ENCODE peak calls at places on chromosome 18, in nine cellular contexts. V is RWPE2, X is tibial nerve, S is endodermal cell, L is heart left ventricle, E is fibroblast of pulmonary artery, J is kidney epithelial cell, F is RWPE1, K is fibroblast of mammary gland. Q is an unnamed sample.

GRCh38 chr18:22685788-22686187 is 247.3 kb upstream of the RBBP8 start:
- DNase-seq in V (no peak), X (no peak), S (no peak), L (no peak), E (no peak), J (no peak), F (no peak), K (no peak), Q (no peak)

GRCh38 chr18:46706968-46707367 is 49.9 kb downstream of the ST8SIA5 start:
- DNase-seq in V (no peak), X (no peak), S (no peak), L (no peak), E (no peak), J (peak), F (peak), K (peak), Q (no peak)

GRCh38 chr18:22238036-22238435 is 68.6 kb downstream of the GATA6 start:
- DNase-seq in V (no peak), X (no peak), S (no peak), L (no peak), E (no peak), J (no peak), F (no peak), K (no peak), Q (no peak)

GRCh38 chr18:22841840-22842239 is 91.3 kb upstream of the RBBP8 start:
- DNase-seq in V (no peak), X (no peak), S (no peak), L (no peak), E (no peak), J (no peak), F (no peak), K (no peak), Q (no peak)

GRCh38 chr18:47936975-47937374 is 6.5 kb upstream of the SMAD2 start:
- DNase-seq in V (no peak), X (no peak), S (no peak), L (no peak), E (no peak), J (no peak), F (no peak), K (no peak), Q (no peak)

GRCh38 chr18:32081881-32082280 is 9.8 kb upstream of the RNF138 start:
- DNase-seq in V (no peak), X (no peak), S (no peak), L (no peak), E (peak), J (no peak), F (no peak), K (no peak), Q (no peak)

GRCh38 chr18:46660955-46661749 is 4.1 kb upstream of the LOXHD1 start:
- DNase-seq in V (no peak), X (no peak), S (peak), L (no peak), E (peak), J (no peak), F (no peak), K (peak), Q (no peak)

GRCh38 chr18:47832348-47832747 is 98.1 kb downstream of the SMAD2 start:
- DNase-seq in V (no peak), X (no peak), S (no peak), L (no peak), E (peak), J (no peak), F (no peak), K (no peak), Q (no peak)

GRCh38 chr18:56986829-56987228 is 160.1 kb upstream of the BOD1L2 start:
- DNase-seq in V (no peak), X (no peak), S (no peak), L (no peak), E (no peak), J (no peak), F (no peak), K (no peak), Q (no peak)

GRCh38 chr18:25503567-25504081 is 151.7 kb upstream of the ZNF521 start:
- DNase-seq in V (no peak), X (peak), S (peak), L (peak), E (peak), J (peak), F (peak), K (peak), Q (no peak)

GRCh38 chr18:44973282-44973681 is 292.6 kb downstream of the SETBP1 start:
- DNase-seq in V (no peak), X (no peak), S (peak), L (no peak), E (peak), J (no peak), F (no peak), K (peak), Q (no peak)

GRCh38 chr18:48139427-48140347 is 209.2 kb upstream of the SMAD2 start:
- DNase-seq in V (no peak), X (no peak), S (no peak), L (peak), E (no peak), J (no peak), F (no peak), K (no peak), Q (no peak)

GRCh38 chr18:46042571-46043123 is 29.4 kb downstream of the PSTPIP2 start:
- DNase-seq in V (no peak), X (no peak), S (no peak), L (no peak), E (peak), J (peak), F (peak), K (peak), Q (no peak)

GRCh38 chr18:68417166-68417776 is 297.6 kb downstream of the TMX3 start:
- DNase-seq in V (no peak), X (no peak), S (no peak), L (no peak), E (no peak), J (no peak), F (no peak), K (no peak), Q (no peak)

DNA sequence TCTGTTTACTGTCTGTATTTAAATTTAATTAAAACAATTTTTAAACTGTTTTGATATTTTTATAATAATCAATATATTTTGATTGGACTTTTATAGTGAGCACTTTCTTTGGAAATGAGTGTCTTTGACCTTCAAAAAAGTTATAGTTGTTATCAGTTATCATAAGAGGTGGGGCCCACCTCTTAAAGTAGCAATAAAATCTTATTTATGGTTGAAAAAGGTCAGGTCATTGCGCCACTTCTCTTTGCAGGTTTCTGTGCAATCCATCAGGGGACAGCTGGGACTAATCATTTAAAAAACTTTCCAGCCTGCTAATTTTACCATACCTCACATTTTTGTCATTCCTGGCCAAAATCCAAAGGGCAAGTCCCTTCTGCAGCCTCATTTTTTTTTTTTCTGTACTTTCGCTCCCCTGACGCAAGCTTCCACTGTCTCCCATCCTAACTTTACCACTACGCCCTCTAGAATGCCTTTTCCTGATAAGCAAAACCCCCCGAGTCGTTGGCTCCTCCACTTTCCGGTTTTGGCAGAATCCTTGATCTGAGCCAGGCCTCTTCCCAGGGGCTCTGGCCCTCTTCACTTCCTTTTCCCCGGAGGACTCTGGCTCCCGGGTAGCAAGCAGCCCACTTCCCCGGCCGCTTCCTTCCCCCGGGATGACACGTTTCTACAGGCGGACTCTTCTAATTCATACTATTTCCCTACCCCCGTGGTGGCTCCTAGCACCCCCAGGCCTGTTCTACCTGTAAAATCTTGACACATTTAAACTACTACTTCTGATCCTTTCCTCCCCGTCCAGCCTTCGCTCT is 1.1 kb upstream of the SEH1L start:
- DNase-seq in V (no peak), X (peak), S (peak), L (peak), E (peak), J (peak), F (peak), K (peak), Q (no peak)
- TF ChIP-seq CTCF in V (peak), X (no peak), S (peak), L (no peak), E (peak), J (peak), F (no peak), K (no peak), Q (no peak)

GRCh38 chr18:26803643-26804042 is 61.9 kb downstream of the AQP4 start:
- DNase-seq in V (no peak), X (no peak), S (no peak), L (no peak), E (no peak), J (no peak), F (no peak), K (no peak), Q (no peak)
- TF ChIP-seq CTCF in V (no peak), X (no peak), S (peak), L (no peak), E (no peak), J (peak), F (no peak), K (no peak), Q (no peak)

DNA sequence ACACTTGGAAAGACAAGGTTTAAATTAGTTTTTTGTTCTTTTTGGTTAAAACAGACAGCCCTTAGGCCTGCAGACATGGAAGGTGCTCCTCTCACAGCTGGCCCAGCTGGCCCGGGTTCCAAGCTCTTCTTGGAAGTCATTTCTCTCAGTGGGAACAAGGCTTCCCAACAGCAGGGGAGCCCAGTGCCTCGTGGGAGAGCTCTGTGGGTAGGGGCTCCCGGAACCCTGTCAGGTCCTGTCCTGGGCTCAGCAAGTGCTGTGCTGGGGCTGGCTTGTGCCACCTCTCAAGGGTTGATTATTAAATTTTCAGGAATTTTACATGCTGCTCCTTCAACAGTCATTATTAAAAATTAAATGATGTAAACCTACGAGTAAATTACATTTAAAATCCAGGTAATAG is 189.6 kb downstream of the GALNT1 start:
- DNase-seq in V (no peak), X (no peak), S (no peak), L (no peak), E (no peak), J (no peak), F (no peak), K (no peak), Q (no peak)
- TF ChIP-seq CTCF in V (no peak), X (no peak), S (no peak), L (no peak), E (no peak), J (no peak), F (no peak), K (no peak), Q (no peak)

GRCh38 chr18:286515-287310 is 18.9 kb upstream of the THOC1 start:
- DNase-seq in V (no peak), X (no peak), S (no peak), L (no peak), E (peak), J (no peak), F (peak), K (peak), Q (no peak)

GRCh38 chr18:293557-293956 is 25.7 kb upstream of the THOC1 start:
- DNase-seq in V (no peak), X (no peak), S (no peak), L (no peak), E (peak), J (no peak), F (no peak), K (peak), Q (no peak)

GRCh38 chr18:297936-298335 is 30.1 kb upstream of the THOC1 start:
- DNase-seq in V (no peak), X (no peak), S (no peak), L (no peak), E (no peak), J (no peak), F (no peak), K (no peak), Q (no peak)

GRCh38 chr18:295756-296155 is 27.9 kb upstream of the THOC1 start:
- DNase-seq in V (no peak), X (no peak), S (no peak), L (no peak), E (peak), J (no peak), F (no peak), K (peak), Q (no peak)

GRCh38 chr18:292271-292670 is 24.4 kb upstream of the THOC1 start:
- DNase-seq in V (no peak), X (no peak), S (no peak), L (no peak), E (peak), J (no peak), F (no peak), K (peak), Q (no peak)
- TF ChIP-seq CTCF in V (no peak), X (no peak), S (peak), L (peak), E (peak), J (peak), F (no peak), K (peak), Q (no peak)